ENCODE peak calls at places on chromosomes 3 and 15, in eight cellular contexts. W is HS-5, N is memory B cell, V is non-pigmented ciliary epithelial cell, P is IMR-90, R is choroid plexus epithelial cell, X is NCI-H1092, O is tibial nerve. S is an unnamed sample.

GRCh38 chr3:111769110-111769509 is 90.0 kb upstream of the PHLDB2 start:
- DNase-seq in W (no peak), N (no peak), V (no peak), P (no peak), R (no peak), X (no peak), O (no peak), S (no peak)

GRCh38 chr3:52779411-52780297 is 2.3 kb downstream of the ITIH1 start:
- DNase-seq in W (no peak), N (peak; percentile 78), V (no peak), P (no peak), R (no peak), X (no peak), O (peak; percentile 10), S (no peak)

GRCh38 chr3:39398700-39399099 is 7.8 kb upstream of the RPSA start:
- DNase-seq in W (no peak), N (no peak), V (no peak), P (no peak), R (peak; percentile 10), X (no peak), O (no peak), S (peak; percentile 28)

GRCh38 chr3:6743067-6743720 is 117.7 kb upstream of the GRM7 start:
- DNase-seq in W (no peak), N (no peak), V (no peak), P (no peak), R (no peak), X (no peak), O (no peak), S (no peak)

GRCh38 chr3:141913150-141913811 is 36.8 kb downstream of the ATP1B3 start:
- DNase-seq in W (peak; percentile 16), N (peak; percentile 42), V (no peak), P (peak; percentile 62), R (peak; percentile 84), X (peak; percentile 31), O (no peak), S (peak; percentile 83)

GRCh38 chr3:153373571-153373970 is 211.5 kb downstream of the RAP2B start:
- DNase-seq in W (no peak), N (no peak), V (no peak), P (peak; percentile 17), R (peak; percentile 67), X (no peak), O (no peak), S (peak; percentile 4)

GRCh38 chr3:195450731-195451229 is 8.0 kb upstream of the ACAP2 start:
- DNase-seq in W (no peak), N (no peak), V (no peak), P (peak; percentile 91), R (peak; percentile 97), X (no peak), O (no peak), S (peak; percentile 35)

GRCh38 chr3:10450494-10451440 is 54.6 kb downstream of the ATP2B2 start:
- DNase-seq in W (no peak), N (no peak), V (no peak), P (no peak), R (no peak), X (no peak), O (no peak), S (no peak)

GRCh38 chr15:46280753-46281521 is 646.1 kb downstream of the SQOR start:
- DNase-seq in W (peak; percentile 13), N (no peak), V (no peak), P (no peak), R (no peak), X (peak; percentile 71), O (no peak), S (peak; percentile 47)

GRCh38 chr3:142904639-142905441 is 16.0 kb upstream of the PCOLCE2 start:
- DNase-seq in W (peak; percentile 16), N (no peak), V (no peak), P (no peak), R (peak; percentile 70), X (no peak), O (no peak), S (no peak)

GRCh38 chr15:69891070-69891491 is 206.6 kb downstream of the TLE3 start:
- DNase-seq in W (no peak), N (no peak), V (no peak), P (no peak), R (no peak), X (no peak), O (no peak), S (no peak)

GRCh38 chr3:158573714-158574113 is 2.7 kb downstream of the MLF1 start:
- DNase-seq in W (no peak), N (no peak), V (no peak), P (no peak), R (peak; percentile 15), X (no peak), O (no peak), S (no peak)

GRCh38 chr15:75647370-75648155 is at the start of gene SNX33:
- DNase-seq in W (no peak), N (no peak), V (no peak), P (peak; percentile 89), R (peak; percentile 89), X (no peak), O (peak; percentile 63), S (peak; percentile 80)

GRCh38 chr15:55829826-55830225 is 86.9 kb upstream of the PRTG start:
- DNase-seq in W (no peak), N (no peak), V (no peak), P (no peak), R (no peak), X (no peak), O (no peak), S (no peak)

GRCh38 chr3:85726241-85726640 is 767.5 kb downstream of the CADM2 start:
- DNase-seq in W (peak; percentile 13), N (no peak), V (no peak), P (peak; percentile 19), R (peak; percentile 20), X (no peak), O (no peak), S (no peak)

GRCh38 chr15:49860101-49860500 is 239.3 kb downstream of the DTWD1 start:
- DNase-seq in W (peak; percentile 61), N (no peak), V (no peak), P (peak; percentile 87), R (peak; percentile 65), X (no peak), O (no peak), S (no peak)

GRCh38 chr3:184691397-184692131 is 20.3 kb downstream of the MAGEF1 start:
- DNase-seq in W (no peak), N (peak; percentile 52), V (no peak), P (peak; percentile 44), R (peak; percentile 19), X (no peak), O (no peak), S (no peak)

GRCh38 chr15:81865850-81866537 is 179.8 kb downstream of the MEX3B start:
- DNase-seq in W (no peak), N (peak; percentile 40), V (no peak), P (no peak), R (no peak), X (no peak), O (no peak), S (no peak)

GRCh38 chr15:73997986-73998385 is 3.5 kb downstream of the PML start:
- DNase-seq in W (no peak), N (no peak), V (no peak), P (no peak), R (no peak), X (no peak), O (no peak), S (no peak)

GRCh38 chr15:96274698-96275097 is 55.8 kb upstream of the NR2F2 start:
- DNase-seq in W (peak; percentile 61), N (no peak), V (no peak), P (no peak), R (peak; percentile 33), X (no peak), O (no peak), S (peak; percentile 37)

GRCh38 chr3:72746412-72747411 is 101.5 kb downstream of the SHQ1 start:
- DNase-seq in W (no peak), N (no peak), V (peak; percentile 23), P (peak; percentile 60), R (peak; percentile 82), X (no peak), O (no peak), S (no peak)

GRCh38 chr15:34782901-34783300 is 12.4 kb downstream of the ACTC1 start:
- DNase-seq in W (no peak), N (no peak), V (no peak), P (no peak), R (no peak), X (no peak), O (no peak), S (no peak)

GRCh38 chr3:83224101-83224868 is 1462.8 kb upstream of the GBE1 start:
- DNase-seq in W (peak; percentile 65), N (no peak), V (peak; percentile 67), P (no peak), R (peak; percentile 89), X (no peak), O (no peak), S (peak; percentile 70)

GRCh38 chr3:175432338-175433025 is 573.3 kb downstream of the NAALADL2 start:
- DNase-seq in W (no peak), N (no peak), V (peak; percentile 40), P (peak; percentile 56), R (peak; percentile 35), X (no peak), O (no peak), S (no peak)

GRCh38 chr15:75049392-75049791 is 26.0 kb downstream of the PPCDC start:
- DNase-seq in W (no peak), N (no peak), V (no peak), P (peak; percentile 28), R (no peak), X (peak; percentile 67), O (no peak), S (no peak)

GRCh38 chr15:77568960-77569646 is 63.6 kb downstream of the LINGO1 start:
- DNase-seq in W (no peak), N (no peak), V (no peak), P (peak; percentile 11), R (peak; percentile 56), X (peak; percentile 7), O (peak; percentile 19), S (no peak)

GRCh38 chr3:23385327-23385726 is 182.2 kb downstream of the UBE2E2 start:
- DNase-seq in W (no peak), N (no peak), V (no peak), P (no peak), R (no peak), X (peak; percentile 21), O (no peak), S (no peak)

GRCh38 chr15:47577476-47577875 is 139.8 kb upstream of the SEMA6D start:
- DNase-seq in W (no peak), N (no peak), V (no peak), P (no peak), R (peak; percentile 24), X (no peak), O (no peak), S (no peak)

GRCh38 chr15:51448592-51449494 is 107.4 kb downstream of the GLDN start:
- DNase-seq in W (no peak), N (no peak), V (no peak), P (peak; percentile 10), R (peak; percentile 38), X (no peak), O (no peak), S (no peak)

GRCh38 chr3:112803472-112803871 is 43.2 kb downstream of the CD200R1L start:
- DNase-seq in W (no peak), N (no peak), V (no peak), P (no peak), R (no peak), X (no peak), O (no peak), S (no peak)